ENCODE peak calls at places on chromosomes 6 and 20, in seven cellular contexts. S is upper lobe of left lung; J is CD4-positive, CD25-positive, alpha-beta regulatory T cell; U is OCI-LY7; K is left lung; F is naive thymus-derived CD4-positive, alpha-beta T cell; T is PC-3. M is an unnamed sample. For H3K4me1, the result is how much of the 10 kb centered on the place peaks cover.

GRCh38 chr20:9878096-9878495 is 39.2 kb upstream of the PAK5 start:
- DNase-seq in S (no peak), J (no peak), U (no peak), K (no peak), F (no peak), T (no peak), M (no peak)

GRCh38 chr6:137954253-137954652 is 87.2 kb downstream of the TNFAIP3 start:
- DNase-seq in S (no peak), J (no peak), U (no peak), K (no peak), F (no peak), T (no peak), M (no peak)

GRCh38 chr6:38572186-38572813 is 67.4 kb downstream of the BTBD9 start:
- DNase-seq in S (no peak), J (no peak), U (peak), K (no peak), F (peak), T (no peak), M (no peak)

GRCh38 chr20:49658508-49658907 is 55.2 kb downstream of the B4GALT5 start:
- DNase-seq in S (no peak), J (no peak), U (no peak), K (no peak), F (no peak), T (no peak), M (no peak)

GRCh38 chr6:130076512-130076911 is 58.1 kb downstream of the L3MBTL3 start:
- DNase-seq in S (no peak), J (no peak), U (peak), K (no peak), F (peak), T (peak), M (peak)

GRCh38 chr20:58661298-58662141 is 10.4 kb downstream of the STX16 start:
- DNase-seq in S (no peak), J (peak), U (peak), K (no peak), F (peak), T (no peak), M (no peak)

GRCh38 chr6:5333653-5334052 is 72.3 kb downstream of the FARS2 start:
- DNase-seq in S (no peak), J (no peak), U (no peak), K (no peak), F (no peak), T (peak), M (no peak)

GRCh38 chr6:100461273-100461919 is 3.3 kb downstream of the SIM1 start:
- DNase-seq in S (peak), J (no peak), U (no peak), K (no peak), F (no peak), T (no peak), M (no peak)

GRCh38 chr6:496649-497048 is 105.1 kb downstream of the IRF4 start:
- DNase-seq in S (no peak), J (no peak), U (no peak), K (no peak), F (no peak), T (no peak), M (no peak)
- H3K4me1 ChIP-seq in S (under half), J (half or more), U (under half), K (under half), F (half or more), T (under half), M (under half)

GRCh38 chr6:39800388-39801032 is 8.3 kb downstream of the DAAM2 start:
- DNase-seq in S (no peak), J (no peak), U (no peak), K (no peak), F (no peak), T (no peak), M (no peak)
- H3K4me1 ChIP-seq in S (under half), J (under half), U (under half), K (under half), F (under half), T (under half), M (under half)

GRCh38 chr20:43942213-43942590 is 27.6 kb downstream of the TOX2 start:
- DNase-seq in S (no peak), J (no peak), U (no peak), K (no peak), F (no peak), T (no peak), M (no peak)

GRCh38 chr20:43944653-43945235 is 30.1 kb downstream of the TOX2 start:
- DNase-seq in S (no peak), J (no peak), U (no peak), K (no peak), F (no peak), T (no peak), M (no peak)

GRCh38 chr20:43941476-43942212 is 27.0 kb downstream of the TOX2 start:
- DNase-seq in S (no peak), J (no peak), U (peak), K (no peak), F (no peak), T (peak), M (peak)

GRCh38 chr20:43943725-43944124 is 29.1 kb downstream of the TOX2 start:
- DNase-seq in S (no peak), J (no peak), U (no peak), K (no peak), F (no peak), T (no peak), M (no peak)

DNA sequence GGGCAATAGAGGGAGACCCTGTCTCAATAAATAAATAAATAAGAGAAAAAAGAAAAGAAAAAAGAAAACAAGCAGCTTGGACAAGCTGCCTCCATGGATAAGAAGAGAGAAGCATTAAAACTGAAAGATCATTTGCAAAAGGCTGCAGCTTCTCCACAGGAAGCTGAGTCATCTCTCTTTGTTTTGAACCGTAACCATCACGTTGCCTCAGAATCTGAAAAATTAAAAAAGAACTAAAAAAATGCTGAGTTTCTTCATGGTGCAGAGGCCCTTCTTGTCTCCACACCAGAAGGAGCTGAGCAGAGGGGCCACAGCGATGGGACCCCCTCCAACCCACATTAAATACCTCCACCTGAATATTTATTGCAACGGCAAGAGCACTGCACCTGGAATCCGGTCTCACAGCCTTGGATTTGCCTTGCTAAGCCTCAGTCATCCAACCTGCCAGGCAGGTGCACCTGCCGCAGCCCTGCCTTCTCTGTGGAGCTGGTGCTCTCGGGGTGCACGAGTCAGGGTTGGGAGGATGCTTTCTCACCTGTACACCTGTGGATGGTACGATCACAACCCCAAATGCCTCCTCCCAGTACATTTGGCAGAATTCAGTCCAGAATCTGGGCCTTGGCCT is 28.1 kb downstream of the TOX2 start:
- DNase-seq in S (no peak), J (no peak), U (peak), K (no peak), F (peak), T (peak), M (peak)
- H3K4me1 ChIP-seq in S (under half), J (half or more), U (under half), K (half or more), F (under half), T (half or more), M (half or more)

GRCh38 chr6:72636786-72637185 is 14.9 kb downstream of the KCNQ5 start:
- DNase-seq in S (no peak), J (no peak), U (no peak), K (no peak), F (no peak), T (no peak), M (no peak)
- H3K4me1 ChIP-seq in S (under half), J (under half), U (under half), K (under half), F (under half), T (under half), M (half or more)

GRCh38 chr6:133227344-133227743 is 13.8 kb upstream of the EYA4 start:
- DNase-seq in S (no peak), J (no peak), U (no peak), K (no peak), F (no peak), T (no peak), M (no peak)
- H3K4me1 ChIP-seq in S (under half), J (under half), U (under half), K (under half), F (under half), T (under half), M (under half)

DNA sequence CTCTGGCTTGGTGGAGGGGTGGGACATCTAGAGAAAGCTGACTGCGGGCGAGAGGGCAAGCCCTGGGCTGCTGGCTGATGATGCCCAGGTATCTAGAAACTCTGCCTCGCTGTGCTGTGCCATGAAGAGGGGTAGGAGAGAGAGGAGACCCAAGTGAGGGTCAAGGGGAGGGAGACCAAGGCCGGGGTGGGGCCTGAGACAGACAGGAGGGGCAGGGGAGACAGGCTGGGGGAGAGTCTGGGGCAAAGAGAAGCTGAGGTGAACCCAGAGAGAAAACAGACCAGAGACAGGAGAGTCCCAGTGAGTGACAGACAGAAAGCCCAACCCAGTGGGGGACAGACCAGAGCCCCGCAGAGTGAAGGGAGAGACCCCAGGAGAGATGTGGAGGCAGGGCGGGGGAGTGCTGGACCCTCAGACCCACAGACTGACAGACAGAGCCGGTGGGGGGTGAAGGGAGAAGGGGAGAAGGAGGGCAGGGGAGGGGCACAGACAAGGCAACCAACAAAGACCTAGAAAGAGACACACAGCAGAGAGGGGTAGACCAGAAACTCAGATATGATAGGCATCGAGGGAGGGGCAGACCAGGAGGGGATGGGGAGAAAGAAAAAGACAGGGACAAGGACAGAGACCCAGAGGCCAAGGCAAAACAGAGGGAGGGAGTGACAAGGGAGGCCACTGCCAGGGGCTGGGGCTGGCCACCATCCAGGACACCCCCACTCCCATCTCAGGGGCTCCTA is 5.9 kb downstream of the TEAD3 start:
- DNase-seq in S (no peak), J (no peak), U (no peak), K (no peak), F (no peak), T (no peak), M (no peak)
- H3K4me1 ChIP-seq in S (half or more), J (under half), U (under half), K (half or more), F (under half), T (under half), M (under half)

DNA sequence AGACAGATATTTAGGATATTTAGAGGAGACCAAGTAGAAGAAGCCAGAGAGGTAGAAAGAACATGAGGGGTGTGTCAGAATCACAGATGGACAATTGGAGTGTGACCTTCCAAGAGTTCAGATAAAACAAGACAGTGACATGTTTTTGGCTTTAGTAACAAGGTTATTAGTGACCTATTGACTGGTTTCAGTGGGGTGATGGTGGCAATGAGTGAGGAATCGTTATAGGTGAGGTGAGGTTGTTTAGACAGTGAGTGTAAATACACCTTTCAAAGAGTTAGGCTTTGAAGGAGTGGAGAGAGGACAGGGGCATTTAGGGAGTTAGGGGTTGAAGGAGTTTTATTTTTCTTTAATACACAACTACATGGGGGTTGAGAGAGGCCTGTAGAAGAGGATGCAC is 3.2 kb downstream of the SNRNP48 start:
- DNase-seq in S (no peak), J (no peak), U (no peak), K (no peak), F (no peak), T (no peak), M (no peak)
- H3K4me1 ChIP-seq in S (under half), J (under half), U (under half), K (under half), F (under half), T (under half), M (under half)

GRCh38 chr6:33707771-33708170 is 3.7 kb downstream of the UQCC2 start:
- DNase-seq in S (no peak), J (no peak), U (no peak), K (no peak), F (no peak), T (no peak), M (no peak)
- H3K4me1 ChIP-seq in S (under half), J (under half), U (under half), K (under half), F (under half), T (under half), M (under half)